ENCODE peak calls at places on chromosomes 12 and 14, in ten cellular contexts. D is MG63; E is right cardiac atrium; V is heart left ventricle; N is Peyer's patch; Z is CD4-positive, CD25-positive, alpha-beta regulatory T cell; B is suprapubic skin; C is dorsolateral prefrontal cortex; W is lung; M is neural progenitor cell. G is an unnamed sample.

GRCh38 chr12:96070670-96071279 is 35.4 kb upstream of the LTA4H start:
- DNase-seq in D (no peak), E (no peak), V (no peak), N (peak), Z (no peak), B (no peak), C (peak), W (no peak), M (peak), G (no peak)

GRCh38 chr14:21087294-21088091 is 11.0 kb downstream of the ZNF219 start:
- DNase-seq in D (no peak), E (peak), V (no peak), N (peak), Z (peak), B (no peak), C (peak), W (no peak), M (peak), G (peak)

GRCh38 chr12:113299619-113300237 is 35.2 kb downstream of the SLC8B1 start:
- DNase-seq in D (peak), E (peak), V (peak), N (peak), Z (no peak), B (no peak), C (peak), W (peak), M (peak), G (no peak)

GRCh38 chr14:24071144-24071697 is at the start of gene CPNE6:
- DNase-seq in D (no peak), E (no peak), V (no peak), N (no peak), Z (no peak), B (no peak), C (peak), W (no peak), M (no peak), G (no peak)

GRCh38 chr14:50773632-50774541 is 57.1 kb downstream of the NIN start:
- DNase-seq in D (no peak), E (no peak), V (no peak), N (no peak), Z (no peak), B (no peak), C (peak), W (no peak), M (peak), G (no peak)

GRCh38 chr12:49323524-49324097 is 556 bp downstream of the TROAP start:
- DNase-seq in D (no peak), E (peak), V (no peak), N (no peak), Z (no peak), B (no peak), C (no peak), W (no peak), M (no peak), G (no peak)

GRCh38 chr14:26775765-26776577 is 178.1 kb upstream of the NOVA1 start:
- DNase-seq in D (peak), E (no peak), V (no peak), N (no peak), Z (no peak), B (no peak), C (no peak), W (no peak), M (no peak), G (no peak)

GRCh38 chr12:76247026-76247688 is 101.1 kb downstream of the BBS10 start:
- DNase-seq in D (no peak), E (no peak), V (peak), N (no peak), Z (no peak), B (no peak), C (no peak), W (no peak), M (no peak), G (no peak)

GRCh38 chr12:116684891-116685290 is 53.0 kb downstream of the SPRING1 start:
- DNase-seq in D (no peak), E (no peak), V (no peak), N (no peak), Z (no peak), B (no peak), C (no peak), W (no peak), M (no peak), G (no peak)

GRCh38 chr12:51082561-51083139 is 746 bp downstream of the CSRNP2 start:
- DNase-seq in D (peak), E (no peak), V (no peak), N (peak), Z (no peak), B (peak), C (peak), W (no peak), M (no peak), G (peak)

GRCh38 chr14:56694609-56695008 is 115.0 kb downstream of the TMEM260 start:
- DNase-seq in D (no peak), E (no peak), V (no peak), N (no peak), Z (no peak), B (no peak), C (no peak), W (no peak), M (no peak), G (no peak)
- H3K4me3 ChIP-seq in D (no peak), E (no peak), V (no peak), N (no peak), Z (no peak), B (no peak), C (no peak), W (no peak), M (no peak), G (no peak)

GRCh38 chr14:106846218-106846617 is 1319.8 kb downstream of the TMEM121 start:
- DNase-seq in D (no peak), E (no peak), V (no peak), N (no peak), Z (no peak), B (no peak), C (no peak), W (no peak), M (no peak), G (peak)
- H3K4me3 ChIP-seq in D (no peak), E (no peak), V (peak), N (peak), Z (no peak), B (peak), C (no peak), W (no peak), M (no peak), G (peak)

GRCh38 chr14:33525626-33526025 is 425.2 kb downstream of the EGLN3 start:
- DNase-seq in D (no peak), E (no peak), V (no peak), N (no peak), Z (no peak), B (no peak), C (no peak), W (no peak), M (no peak), G (no peak)
- H3K4me3 ChIP-seq in D (no peak), E (no peak), V (no peak), N (no peak), Z (no peak), B (no peak), C (no peak), W (no peak), M (no peak), G (no peak)

GRCh38 chr14:68399971-68400370 is 392.9 kb downstream of the ZFP36L1 start:
- DNase-seq in D (no peak), E (no peak), V (no peak), N (peak), Z (no peak), B (no peak), C (no peak), W (no peak), M (no peak), G (peak)

GRCh38 chr14:68401320-68401719 is 391.5 kb downstream of the ZFP36L1 start:
- DNase-seq in D (no peak), E (no peak), V (no peak), N (no peak), Z (no peak), B (no peak), C (no peak), W (no peak), M (no peak), G (no peak)

GRCh38 chr14:68403191-68403781 is 389.6 kb downstream of the ZFP36L1 start:
- DNase-seq in D (no peak), E (no peak), V (no peak), N (no peak), Z (no peak), B (no peak), C (no peak), W (no peak), M (no peak), G (no peak)

GRCh38 chr14:68402525-68403101 is 390.3 kb downstream of the ZFP36L1 start:
- DNase-seq in D (no peak), E (no peak), V (no peak), N (no peak), Z (no peak), B (no peak), C (no peak), W (no peak), M (no peak), G (no peak)

DNA sequence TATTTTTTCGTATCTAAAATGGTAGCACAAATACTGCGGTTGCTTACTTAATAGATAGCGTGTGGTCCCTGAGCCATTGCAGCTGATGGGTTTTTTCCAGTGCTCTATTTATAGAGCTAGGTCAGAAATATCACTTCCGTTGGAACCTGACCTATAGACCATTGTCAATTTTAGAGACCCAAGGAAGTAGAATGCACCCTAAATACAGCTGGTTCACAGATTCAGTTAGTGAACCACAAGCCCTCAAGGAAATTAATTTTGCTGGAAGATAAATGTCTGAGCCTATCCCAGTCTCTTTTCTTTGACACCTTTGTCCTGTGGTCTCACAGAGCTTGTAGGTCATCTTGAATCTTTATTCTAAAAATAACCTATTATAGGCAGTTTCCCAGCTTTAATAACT is 391.0 kb downstream of the ZFP36L1 start:
- DNase-seq in D (no peak), E (no peak), V (no peak), N (no peak), Z (no peak), B (no peak), C (no peak), W (no peak), M (no peak), G (no peak)
- H3K4me3 ChIP-seq in D (no peak), E (no peak), V (no peak), N (no peak), Z (no peak), B (no peak), C (no peak), W (no peak), M (no peak), G (no peak)

DNA sequence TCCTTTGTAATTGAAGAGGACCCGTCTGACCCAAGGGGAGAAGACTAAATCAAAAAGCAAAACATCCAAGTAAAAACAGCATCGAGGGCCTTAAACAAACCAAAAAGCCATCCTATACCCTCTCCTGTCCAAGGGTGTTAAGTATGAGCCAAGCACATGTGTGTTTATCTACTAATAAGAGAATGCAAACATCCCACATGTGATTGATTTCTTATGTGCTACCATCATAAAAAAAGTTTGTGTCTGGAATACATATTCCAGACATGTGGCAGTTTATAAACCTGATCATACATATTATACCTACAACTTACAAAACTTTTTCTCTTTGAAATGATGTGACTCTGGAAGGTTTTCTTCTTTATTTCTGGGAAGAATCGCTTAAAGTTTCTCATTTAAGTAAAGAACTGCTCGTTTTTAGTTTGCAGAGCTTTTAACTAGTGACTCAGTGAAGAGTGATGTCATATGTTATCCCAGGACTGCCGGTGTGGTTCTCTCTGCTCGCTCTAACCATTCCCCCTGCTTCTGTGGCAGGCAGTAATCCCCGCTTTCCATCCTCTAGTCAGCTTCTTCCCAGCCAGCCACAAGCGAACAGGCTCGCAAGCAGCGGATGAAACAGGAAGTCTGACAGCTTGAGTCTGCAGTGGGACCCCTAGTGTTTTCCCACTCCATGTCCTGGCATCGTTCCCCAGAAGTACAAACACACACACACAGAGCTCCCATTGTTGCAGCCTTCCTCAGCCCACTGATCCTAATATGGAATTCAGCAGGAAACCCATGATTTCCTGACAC is 431 bp upstream of the RHOJ start:
- DNase-seq in D (peak), E (peak), V (peak), N (peak), Z (no peak), B (peak), C (peak), W (peak), M (peak), G (peak)
- H3K4me3 ChIP-seq in D (peak), E (peak), V (peak), N (peak), Z (no peak), B (peak), C (peak), W (no peak), M (peak), G (no peak)

DNA sequence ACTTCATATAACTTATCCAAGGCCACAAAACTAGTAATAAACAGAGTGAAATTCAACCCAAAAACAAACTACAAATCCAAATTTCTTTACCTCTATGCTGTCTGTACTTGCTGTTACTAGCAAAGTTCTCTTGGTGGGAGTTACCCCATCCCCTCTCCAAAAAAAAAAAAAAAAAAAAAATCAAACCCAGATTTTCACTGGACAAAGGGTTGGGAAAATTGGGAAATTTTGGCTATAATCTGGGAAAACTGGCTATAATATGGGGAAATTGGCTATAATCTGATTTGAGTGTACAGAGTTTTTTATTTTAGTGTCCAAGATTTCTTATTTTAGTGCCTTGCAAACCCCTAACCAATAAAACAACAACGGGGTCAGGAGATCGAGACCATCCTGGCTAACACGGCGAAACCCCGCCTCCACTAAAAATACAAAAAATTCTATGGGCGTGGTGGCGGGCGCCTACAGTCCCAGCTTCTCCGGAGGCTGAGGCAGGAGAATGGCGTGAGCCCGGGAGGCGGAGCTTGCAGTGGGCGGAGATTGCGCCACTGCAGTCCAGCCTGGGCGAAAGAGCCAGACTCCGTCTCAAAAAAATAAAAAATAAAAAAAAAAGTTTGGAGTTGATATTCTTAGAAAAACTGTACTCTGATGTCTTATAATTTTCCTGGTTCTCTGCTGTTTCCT is 148.4 kb downstream of the CHST11 start:
- DNase-seq in D (no peak), E (peak), V (no peak), N (no peak), Z (no peak), B (peak), C (no peak), W (no peak), M (no peak), G (no peak)
- H3K4me3 ChIP-seq in D (no peak), E (no peak), V (no peak), N (no peak), Z (peak), B (no peak), C (no peak), W (no peak), M (no peak), G (no peak)

GRCh38 chr14:55913324-55914035 is 204.7 kb upstream of the PELI2 start:
- DNase-seq in D (no peak), E (peak), V (peak), N (no peak), Z (no peak), B (no peak), C (no peak), W (no peak), M (peak), G (no peak)

GRCh38 chr14:55914771-55915170 is 203.4 kb upstream of the PELI2 start:
- DNase-seq in D (no peak), E (no peak), V (no peak), N (no peak), Z (no peak), B (no peak), C (no peak), W (no peak), M (no peak), G (no peak)

GRCh38 chr14:55909879-55910278 is 208.3 kb upstream of the PELI2 start:
- DNase-seq in D (no peak), E (no peak), V (no peak), N (no peak), Z (no peak), B (no peak), C (no peak), W (no peak), M (no peak), G (no peak)

GRCh38 chr14:55912344-55912743 is 205.9 kb upstream of the PELI2 start:
- DNase-seq in D (no peak), E (no peak), V (no peak), N (no peak), Z (no peak), B (no peak), C (no peak), W (no peak), M (no peak), G (no peak)

DNA sequence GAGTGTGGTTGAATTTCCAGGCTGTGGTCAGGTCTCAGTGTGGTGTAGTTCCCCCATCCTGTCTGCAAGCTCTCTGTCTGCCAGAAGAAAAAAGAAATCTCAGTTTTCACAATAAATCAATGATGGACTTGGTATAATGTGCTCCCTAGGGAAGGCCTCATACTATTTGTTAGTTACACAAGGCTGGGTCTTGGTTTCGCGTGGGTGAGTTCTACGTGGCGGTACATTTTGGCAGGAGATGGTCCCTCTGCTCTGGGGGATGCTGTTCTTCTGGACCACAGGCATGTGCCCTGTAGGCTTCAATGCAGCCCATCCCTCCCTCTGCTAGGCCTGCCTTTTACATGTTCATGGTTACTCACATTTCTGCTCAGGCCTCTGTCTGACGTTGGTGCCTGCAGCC is 206.4 kb upstream of the PELI2 start:
- DNase-seq in D (no peak), E (no peak), V (no peak), N (no peak), Z (no peak), B (no peak), C (no peak), W (no peak), M (no peak), G (peak)
- H3K4me3 ChIP-seq in D (no peak), E (no peak), V (no peak), N (no peak), Z (no peak), B (no peak), C (no peak), W (no peak), M (no peak), G (no peak)

G was measured in Jurkat, Clone E6-1.